ENCODE peak calls at places on chromosomes 1 and 21, in four cellular contexts. One of them, this sample, is unnamed.
A peak's percentile ranks its signal among the peaks of the same experiment; 100 is the strongest.

GRCh38 chr1:199856381-199856780 is 171.1 kb upstream of the NR5A2 start:
- DNase-seq in HepG2: no peak
- DNase-seq in WTC11: no peak
- DNase-seq in K562: no peak
- DNase-seq in this sample: no peak

GRCh38 chr1:27348861-27349783 is 7.3 kb downstream of the SYTL1 start:
- DNase-seq in HepG2: no peak
- DNase-seq in K562: peak; percentile 86
- DNase-seq in WTC11: peak; percentile 80
- DNase-seq in this sample: no peak

GRCh38 chr1:110963666-110964399 is at the start of gene LRIF1:
- DNase-seq in HepG2: peak; percentile 99
- DNase-seq in WTC11: peak; percentile 100
- DNase-seq in K562: peak; percentile 98
- DNase-seq in this sample: peak; percentile 99

GRCh38 chr1:115538579-115538978 is 103.2 kb upstream of the VANGL1 start:
- DNase-seq in HepG2: no peak
- DNase-seq in WTC11: no peak
- DNase-seq in K562: no peak
- DNase-seq in this sample: no peak

GRCh38 chr1:186802388-186802787 is 26.4 kb upstream of the PLA2G4A start:
- DNase-seq in WTC11: no peak
- DNase-seq in HepG2: no peak
- DNase-seq in K562: no peak
- DNase-seq in this sample: no peak

GRCh38 chr21:32771134-32771523 is 426 bp downstream of the PAXBP1 start:
- DNase-seq in K562: peak; percentile 83
- DNase-seq in HepG2: peak; percentile 33
- DNase-seq in WTC11: peak; percentile 61
- DNase-seq in this sample: no peak

GRCh38 chr1:76666499-76666898 is 200.8 kb upstream of the ST6GALNAC5 start:
- DNase-seq in HepG2: no peak
- DNase-seq in K562: no peak
- DNase-seq in WTC11: no peak
- DNase-seq in this sample: no peak

GRCh38 chr1:6198646-6199297 is 623 bp downstream of the RPL22 start:
- DNase-seq in K562: no peak
- DNase-seq in HepG2: no peak
- DNase-seq in WTC11: no peak
- DNase-seq in this sample: no peak

GRCh38 chr1:64295136-64295535 is 91.7 kb downstream of the UBE2U start:
- DNase-seq in HepG2: no peak
- DNase-seq in K562: no peak
- DNase-seq in WTC11: no peak
- DNase-seq in this sample: no peak

GRCh38 chr1:3138623-3139151 is 69.7 kb downstream of the PRDM16 start:
- DNase-seq in HepG2: no peak
- DNase-seq in WTC11: no peak
- DNase-seq in K562: no peak
- DNase-seq in this sample: no peak

GRCh38 chr1:10522324-10522860 is 47.6 kb downstream of the PEX14 start:
- DNase-seq in HepG2: no peak
- DNase-seq in WTC11: no peak
- DNase-seq in K562: no peak
- DNase-seq in this sample: no peak

GRCh38 chr1:150708595-150708994 is 11.6 kb upstream of the GOLPH3L start:
- DNase-seq in WTC11: no peak
- DNase-seq in K562: no peak
- DNase-seq in HepG2: no peak
- DNase-seq in this sample: peak; percentile 23

GRCh38 chr1:10515627-10516026 is 40.9 kb downstream of the PEX14 start:
- DNase-seq in WTC11: no peak
- DNase-seq in K562: no peak
- DNase-seq in HepG2: no peak
- DNase-seq in this sample: no peak

GRCh38 chr21:38219049-38219628 is 37.7 kb upstream of the KCNJ15 start:
- DNase-seq in K562: peak; percentile 90
- DNase-seq in WTC11: peak; percentile 76
- DNase-seq in HepG2: peak; percentile 48
- DNase-seq in this sample: no peak

GRCh38 chr1:64295566-64295965 is 92.1 kb downstream of the UBE2U start:
- DNase-seq in HepG2: no peak
- DNase-seq in K562: no peak
- DNase-seq in WTC11: no peak
- DNase-seq in this sample: no peak

GRCh38 chr21:29217818-29218252 is 80.9 kb upstream of the BACH1 start:
- DNase-seq in WTC11: no peak
- DNase-seq in HepG2: peak; percentile 17
- DNase-seq in K562: no peak
- DNase-seq in this sample: no peak

GRCh38 chr1:95084317-95085176 is 11.8 kb upstream of the ALG14 start:
- DNase-seq in WTC11: peak; percentile 28
- DNase-seq in K562: peak; percentile 71
- DNase-seq in HepG2: peak; percentile 80
- DNase-seq in this sample: no peak

GRCh38 chr1:167486090-167486824 is 32.1 kb downstream of the CD247 start:
- DNase-seq in HepG2: no peak
- DNase-seq in WTC11: no peak
- DNase-seq in K562: no peak
- DNase-seq in this sample: no peak

GRCh38 chr1:4105300-4105880 is 205.3 kb upstream of the C1orf174 start:
- DNase-seq in WTC11: no peak
- DNase-seq in HepG2: no peak
- DNase-seq in K562: no peak
- DNase-seq in this sample: no peak

GRCh38 chr1:109718495-109718894 is 6.4 kb downstream of the GSTM5 start:
- DNase-seq in WTC11: no peak
- DNase-seq in HepG2: peak; percentile 65
- DNase-seq in K562: peak; percentile 52
- DNase-seq in this sample: no peak

GRCh38 chr1:109714661-109715372 is 2.8 kb downstream of the GSTM5 start:
- DNase-seq in K562: peak; percentile 3
- DNase-seq in HepG2: no peak
- DNase-seq in WTC11: no peak
- DNase-seq in this sample: no peak

GRCh38 chr1:109716570-109717090 is 4.6 kb downstream of the GSTM5 start:
- DNase-seq in K562: no peak
- DNase-seq in WTC11: no peak
- DNase-seq in HepG2: no peak
- DNase-seq in this sample: no peak

GRCh38 chr1:109717729-109718128 is 5.7 kb downstream of the GSTM5 start:
- DNase-seq in WTC11: no peak
- DNase-seq in K562: no peak
- DNase-seq in HepG2: no peak
- DNase-seq in this sample: no peak

DNA sequence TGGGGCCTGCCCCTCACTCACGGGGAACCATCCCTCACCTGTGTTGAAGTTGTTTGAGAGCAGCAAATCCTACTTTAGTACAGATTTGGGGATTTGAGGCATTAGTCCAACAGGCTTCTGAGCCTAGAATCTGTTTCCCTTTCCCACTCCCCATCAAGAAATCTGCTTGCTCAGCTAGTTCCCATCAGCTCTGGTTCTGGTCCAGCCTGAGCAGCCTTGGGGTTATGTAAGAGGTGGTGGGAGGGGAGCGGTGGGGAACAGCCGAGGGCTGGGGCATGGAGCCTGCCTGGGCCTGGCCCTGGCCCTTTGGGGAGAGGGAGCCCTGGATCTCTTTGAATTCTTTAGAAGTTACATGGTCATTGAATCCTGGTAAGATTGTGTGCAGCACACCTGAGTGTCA is 4.1 kb downstream of the GSTM5 start:
- DNase-seq in HepG2: no peak
- DNase-seq in K562: peak; percentile 3
- DNase-seq in WTC11: no peak
- DNase-seq in this sample: no peak
- TF ChIP-seq ETV6 in HepG2: no peak
- TF ChIP-seq ETV6 in K562: no peak
- TF ChIP-seq ETV6 in WTC11: no peak
- TF ChIP-seq ETV6 in this sample: no peak

GRCh38 chr21:41926807-41927171 is 27.0 kb downstream of the C2CD2 start:
- DNase-seq in HepG2: no peak
- DNase-seq in WTC11: no peak
- DNase-seq in K562: no peak
- DNase-seq in this sample: no peak

GRCh38 chr21:41927727-41928409 is 25.9 kb downstream of the C2CD2 start:
- DNase-seq in HepG2: no peak
- DNase-seq in K562: no peak
- DNase-seq in WTC11: no peak
- DNase-seq in this sample: no peak

GRCh38 chr21:41923641-41924342 is 30.0 kb downstream of the C2CD2 start:
- DNase-seq in HepG2: no peak
- DNase-seq in K562: no peak
- DNase-seq in WTC11: no peak
- DNase-seq in this sample: no peak

GRCh38 chr21:41924355-41924754 is 29.5 kb downstream of the C2CD2 start:
- DNase-seq in HepG2: no peak
- DNase-seq in WTC11: no peak
- DNase-seq in K562: no peak
- DNase-seq in this sample: no peak

DNA sequence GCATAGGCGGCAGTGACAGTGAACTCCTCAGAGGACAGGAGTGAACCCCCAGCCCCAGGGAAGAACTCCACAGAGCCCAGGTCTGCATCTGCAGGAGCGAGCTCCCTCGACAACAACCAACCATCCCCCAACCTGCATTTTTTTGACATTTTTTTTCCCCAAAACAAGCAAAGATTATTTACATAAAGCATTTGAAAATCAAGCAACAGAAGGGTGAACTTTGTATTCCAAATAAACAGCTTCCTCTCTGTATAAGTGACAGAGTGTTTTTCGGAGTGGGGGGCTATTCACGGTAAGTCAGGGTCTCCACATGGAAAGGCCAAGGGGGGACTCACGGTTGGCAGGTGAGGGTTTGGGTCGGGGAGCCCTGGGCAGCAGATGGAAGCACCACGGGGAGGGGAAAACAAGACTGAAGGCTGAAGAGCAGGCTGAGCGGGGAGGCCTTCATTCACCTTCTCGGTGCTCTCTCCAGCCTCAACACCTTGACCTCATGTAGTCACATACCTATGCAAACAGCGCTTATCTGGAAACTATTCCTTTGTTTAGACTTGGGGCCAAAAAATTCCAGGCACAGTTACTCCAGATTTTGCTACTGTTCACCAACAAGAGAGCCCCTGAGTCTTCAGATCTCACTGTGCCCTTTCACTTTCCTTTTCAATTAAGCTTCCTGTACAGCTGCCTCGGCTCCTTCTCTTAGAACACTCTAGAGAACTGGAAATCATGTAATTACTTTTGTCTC is 27.6 kb downstream of the C2CD2 start:
- DNase-seq in HepG2: peak; percentile 60
- DNase-seq in K562: no peak
- DNase-seq in WTC11: peak; percentile 30
- DNase-seq in this sample: peak; percentile 68
- TF ChIP-seq ETV6 in HepG2: no peak
- TF ChIP-seq ETV6 in K562: no peak
- TF ChIP-seq ETV6 in WTC11: no peak
- TF ChIP-seq ETV6 in this sample: no peak

GRCh38 chr1:40663324-40664166 is 1.9 kb downstream of the RIMS3 start:
- DNase-seq in K562: no peak
- DNase-seq in WTC11: peak; percentile 39
- DNase-seq in HepG2: no peak
- DNase-seq in this sample: no peak
- TF ChIP-seq ETV6 in K562: no peak
- TF ChIP-seq ETV6 in WTC11: no peak
- TF ChIP-seq ETV6 in HepG2: no peak
- TF ChIP-seq ETV6 in this sample: no peak

DNA sequence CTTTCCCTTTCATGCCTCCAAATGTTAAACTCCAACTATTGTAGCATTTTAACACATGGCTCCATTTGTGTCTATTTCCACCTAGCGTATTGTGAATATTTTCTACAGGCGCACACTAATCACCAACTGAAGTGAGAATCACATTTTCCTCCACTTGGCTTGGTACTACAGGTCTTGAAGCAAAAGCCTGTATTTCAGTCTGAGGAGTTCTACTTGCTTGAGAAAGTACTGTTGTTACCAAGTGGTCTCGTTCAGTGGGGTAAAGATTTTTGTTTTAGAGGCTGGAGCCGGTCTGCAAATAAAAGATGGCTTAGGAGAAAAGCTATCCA is 567 bp upstream of the PTBP2 start:
- DNase-seq in HepG2: no peak
- DNase-seq in K562: no peak
- DNase-seq in WTC11: no peak
- DNase-seq in this sample: no peak
- TF ChIP-seq ETV6 in HepG2: no peak
- TF ChIP-seq ETV6 in K562: no peak
- TF ChIP-seq ETV6 in WTC11: no peak
- TF ChIP-seq ETV6 in this sample: no peak

GRCh38 chr1:90564164-90564563 is 152.9 kb downstream of the BARHL2 start:
- DNase-seq in K562: no peak
- DNase-seq in HepG2: no peak
- DNase-seq in WTC11: no peak
- DNase-seq in this sample: no peak
- TF ChIP-seq ETV6 in K562: no peak
- TF ChIP-seq ETV6 in HepG2: no peak
- TF ChIP-seq ETV6 in WTC11: no peak
- TF ChIP-seq ETV6 in this sample: no peak

DNA sequence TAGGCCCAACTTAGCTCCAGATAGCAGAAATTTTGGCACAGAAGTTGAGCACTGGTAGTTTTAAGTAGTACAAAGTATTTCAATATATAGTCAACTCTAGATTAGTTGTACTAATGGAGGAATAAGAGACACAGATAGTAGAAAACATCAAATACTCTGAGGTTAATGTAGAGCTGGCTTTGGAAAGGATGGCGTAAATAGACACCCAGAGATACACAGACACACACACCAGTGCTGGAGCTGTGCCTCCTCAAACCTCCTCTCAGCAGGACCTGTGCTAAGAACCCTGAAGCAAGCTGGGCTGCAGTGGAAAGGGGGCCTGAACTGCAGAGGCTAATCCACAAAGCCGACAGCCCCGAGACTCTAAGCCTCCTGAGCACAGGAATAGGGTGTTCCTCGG is 67.0 kb upstream of the EDEM3 start:
- DNase-seq in K562: no peak
- DNase-seq in WTC11: no peak
- DNase-seq in HepG2: no peak
- DNase-seq in this sample: no peak
- TF ChIP-seq ETV6 in K562: no peak
- TF ChIP-seq ETV6 in WTC11: no peak
- TF ChIP-seq ETV6 in HepG2: no peak
- TF ChIP-seq ETV6 in this sample: no peak

GRCh38 chr1:99180915-99181314 is 83.4 kb upstream of the PLPPR4 start:
- DNase-seq in K562: no peak
- DNase-seq in HepG2: no peak
- DNase-seq in WTC11: no peak
- DNase-seq in this sample: no peak
- TF ChIP-seq ETV6 in K562: no peak
- TF ChIP-seq ETV6 in HepG2: no peak
- TF ChIP-seq ETV6 in WTC11: no peak
- TF ChIP-seq ETV6 in this sample: no peak

This sample was measured in GM12878.